ENCODE peak calls at places on chromosomes 7 and 10, in five cellular contexts. One of them, this sample, is unnamed. For H3K27me3, the result is how much of the 10 kb centered on the place peaks cover.

GRCh38 chr7:83040454-83040853 is 122.2 kb downstream of the PCLO start:
- DNase-seq in left ventricle myocardium inferior: no peak
- DNase-seq in uterus: no peak
- DNase-seq in body of pancreas: no peak
- DNase-seq in PC-3: no peak
- DNase-seq in this sample: no peak

GRCh38 chr7:42471573-42472174 is 234.7 kb upstream of the GLI3 start:
- DNase-seq in uterus: no peak
- DNase-seq in PC-3: no peak
- DNase-seq in body of pancreas: no peak
- DNase-seq in left ventricle myocardium inferior: no peak
- DNase-seq in this sample: no peak

GRCh38 chr7:90984692-90985091 is 279.5 kb upstream of the FZD1 start:
- DNase-seq in PC-3: no peak
- DNase-seq in uterus: no peak
- DNase-seq in left ventricle myocardium inferior: no peak
- DNase-seq in body of pancreas: no peak
- DNase-seq in this sample: no peak

GRCh38 chr10:29329420-29329819 is 40.5 kb downstream of the LYZL1 start:
- DNase-seq in PC-3: no peak
- DNase-seq in body of pancreas: no peak
- DNase-seq in uterus: peak
- DNase-seq in left ventricle myocardium inferior: no peak
- DNase-seq in this sample: no peak

GRCh38 chr7:3805151-3805550 is 504.1 kb downstream of the SDK1 start:
- DNase-seq in uterus: no peak
- DNase-seq in left ventricle myocardium inferior: no peak
- DNase-seq in body of pancreas: no peak
- DNase-seq in PC-3: peak
- DNase-seq in this sample: peak

GRCh38 chr7:6831018-6831725 is 5.1 kb upstream of the CCZ1B start:
- DNase-seq in uterus: no peak
- DNase-seq in body of pancreas: no peak
- DNase-seq in PC-3: no peak
- DNase-seq in left ventricle myocardium inferior: no peak
- DNase-seq in this sample: no peak

GRCh38 chr10:68633281-68633680 is 73.1 kb downstream of the TET1 start:
- DNase-seq in body of pancreas: no peak
- DNase-seq in left ventricle myocardium inferior: no peak
- DNase-seq in PC-3: no peak
- DNase-seq in uterus: no peak
- DNase-seq in this sample: no peak

GRCh38 chr10:109647627-109648026 is 275.7 kb downstream of the XPNPEP1 start:
- DNase-seq in PC-3: peak
- DNase-seq in left ventricle myocardium inferior: no peak
- DNase-seq in body of pancreas: no peak
- DNase-seq in uterus: no peak
- DNase-seq in this sample: no peak

GRCh38 chr7:133056370-133057238 is 25.3 kb downstream of the CHCHD3 start:
- DNase-seq in PC-3: no peak
- DNase-seq in body of pancreas: peak
- DNase-seq in uterus: no peak
- DNase-seq in left ventricle myocardium inferior: no peak
- DNase-seq in this sample: no peak

GRCh38 chr7:112898432-112899290 is 108.5 kb upstream of the TMEM168 start:
- DNase-seq in PC-3: peak
- DNase-seq in uterus: no peak
- DNase-seq in body of pancreas: peak
- DNase-seq in left ventricle myocardium inferior: no peak
- DNase-seq in this sample: no peak

GRCh38 chr7:132783824-132784223 is 207.6 kb upstream of the PLXNA4 start:
- DNase-seq in uterus: no peak
- DNase-seq in body of pancreas: no peak
- DNase-seq in left ventricle myocardium inferior: no peak
- DNase-seq in PC-3: peak
- DNase-seq in this sample: peak

GRCh38 chr10:47196691-47197090 is 103.3 kb upstream of the GDF10 start:
- DNase-seq in body of pancreas: no peak
- DNase-seq in left ventricle myocardium inferior: no peak
- DNase-seq in PC-3: no peak
- DNase-seq in uterus: no peak
- DNase-seq in this sample: no peak

GRCh38 chr10:90641731-90642130 is 216.1 kb downstream of the HTR7 start:
- DNase-seq in PC-3: no peak
- DNase-seq in left ventricle myocardium inferior: no peak
- DNase-seq in uterus: no peak
- DNase-seq in body of pancreas: no peak
- DNase-seq in this sample: no peak

GRCh38 chr7:111041577-111041976 is 49.4 kb upstream of the LRRN3 start:
- DNase-seq in body of pancreas: no peak
- DNase-seq in uterus: no peak
- DNase-seq in PC-3: no peak
- DNase-seq in left ventricle myocardium inferior: no peak
- DNase-seq in this sample: no peak

GRCh38 chr10:63636812-63637211 is 115.6 kb downstream of the REEP3 start:
- DNase-seq in body of pancreas: no peak
- DNase-seq in uterus: no peak
- DNase-seq in left ventricle myocardium inferior: no peak
- DNase-seq in PC-3: no peak
- DNase-seq in this sample: no peak

GRCh38 chr7:2152646-2153045 is 80.1 kb downstream of the MAD1L1 start:
- DNase-seq in left ventricle myocardium inferior: no peak
- DNase-seq in uterus: no peak
- DNase-seq in body of pancreas: no peak
- DNase-seq in PC-3: no peak
- DNase-seq in this sample: no peak

GRCh38 chr7:98810166-98810802 is 59.5 kb downstream of the TMEM130 start:
- DNase-seq in left ventricle myocardium inferior: no peak
- DNase-seq in PC-3: no peak
- DNase-seq in body of pancreas: no peak
- DNase-seq in uterus: no peak
- DNase-seq in this sample: peak

GRCh38 chr10:124329368-124329767 is 89.4 kb downstream of the OAT start:
- DNase-seq in body of pancreas: no peak
- DNase-seq in uterus: no peak
- DNase-seq in PC-3: no peak
- DNase-seq in left ventricle myocardium inferior: no peak
- DNase-seq in this sample: no peak

GRCh38 chr7:152674860-152675760 is 831 bp downstream of the XRCC2 start:
- DNase-seq in body of pancreas: no peak
- DNase-seq in left ventricle myocardium inferior: no peak
- DNase-seq in PC-3: peak
- DNase-seq in uterus: no peak
- DNase-seq in this sample: peak

GRCh38 chr10:13162013-13162364 is 631 bp downstream of the MCM10 start:
- DNase-seq in body of pancreas: no peak
- DNase-seq in left ventricle myocardium inferior: no peak
- DNase-seq in PC-3: no peak
- DNase-seq in uterus: no peak
- DNase-seq in this sample: no peak

GRCh38 chr10:32738958-32739357 is 219.1 kb downstream of the ITGB1 start:
- DNase-seq in body of pancreas: no peak
- DNase-seq in left ventricle myocardium inferior: no peak
- DNase-seq in uterus: no peak
- DNase-seq in PC-3: no peak
- DNase-seq in this sample: no peak

GRCh38 chr7:116583653-116584052 is 58.8 kb downstream of the CAV1 start:
- DNase-seq in uterus: no peak
- DNase-seq in PC-3: no peak
- DNase-seq in left ventricle myocardium inferior: no peak
- DNase-seq in body of pancreas: no peak
- DNase-seq in this sample: peak

GRCh38 chr10:91627344-91628102 is 5.3 kb downstream of the PPP1R3C start:
- DNase-seq in left ventricle myocardium inferior: no peak
- DNase-seq in PC-3: no peak
- DNase-seq in body of pancreas: no peak
- DNase-seq in uterus: no peak
- DNase-seq in this sample: no peak

GRCh38 chr10:69345402-69345801 is 67.1 kb downstream of the HK1 start:
- DNase-seq in PC-3: no peak
- DNase-seq in body of pancreas: peak
- DNase-seq in left ventricle myocardium inferior: no peak
- DNase-seq in uterus: no peak
- DNase-seq in this sample: no peak

GRCh38 chr10:127346604-127347003 is 150.2 kb upstream of the INSYN2A start:
- DNase-seq in uterus: no peak
- DNase-seq in body of pancreas: no peak
- DNase-seq in left ventricle myocardium inferior: no peak
- DNase-seq in PC-3: no peak
- DNase-seq in this sample: no peak

GRCh38 chr10:133325761-133326463 is 10.8 kb downstream of the CALY start:
- DNase-seq in body of pancreas: no peak
- DNase-seq in left ventricle myocardium inferior: no peak
- DNase-seq in PC-3: no peak
- DNase-seq in uterus: no peak
- DNase-seq in this sample: no peak
- H3K27me3 ChIP-seq in body of pancreas: under half
- H3K27me3 ChIP-seq in left ventricle myocardium inferior: half or more
- H3K27me3 ChIP-seq in PC-3: under half
- H3K27me3 ChIP-seq in uterus: under half
- H3K27me3 ChIP-seq in this sample: under half

DNA sequence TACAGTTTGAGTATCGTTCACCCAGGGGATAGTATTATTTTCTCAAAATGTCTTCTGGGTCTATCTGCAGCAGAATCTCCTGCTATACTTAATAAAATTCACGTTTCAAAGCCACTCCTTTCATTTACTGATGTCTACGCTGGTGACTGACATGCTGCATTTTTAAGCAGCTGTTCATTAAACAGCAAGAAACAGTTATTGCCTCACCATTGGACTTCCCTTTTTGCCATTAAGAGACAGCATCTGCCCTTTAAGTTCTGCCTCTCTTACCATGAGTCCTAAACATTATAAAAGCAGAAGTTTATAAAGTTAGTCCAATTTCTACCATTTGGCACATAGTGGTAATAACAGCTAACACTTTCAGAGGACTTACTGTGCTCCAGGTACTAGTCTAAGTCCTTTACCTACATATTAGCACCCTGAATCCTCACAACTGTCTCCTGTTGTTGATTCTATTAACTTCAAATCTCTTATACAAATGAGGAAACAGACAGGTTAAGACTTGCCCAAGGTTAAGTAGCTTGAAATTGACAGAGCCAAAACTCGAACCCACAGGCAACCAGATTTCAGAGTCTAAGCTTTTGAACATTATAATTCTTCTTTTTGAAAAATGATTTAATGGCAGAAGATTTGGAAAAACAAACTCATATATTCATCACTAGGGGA is 169.5 kb downstream of the SNX13 start:
- DNase-seq in body of pancreas: no peak
- DNase-seq in left ventricle myocardium inferior: no peak
- DNase-seq in PC-3: no peak
- DNase-seq in uterus: no peak
- DNase-seq in this sample: no peak
- H3K4me3 ChIP-seq in body of pancreas: no peak
- H3K4me3 ChIP-seq in left ventricle myocardium inferior: no peak
- H3K4me3 ChIP-seq in PC-3: no peak
- H3K4me3 ChIP-seq in uterus: no peak
- H3K4me3 ChIP-seq in this sample: no peak

GRCh38 chr7:150978136-150978789 is at the start of gene KCNH2:
- DNase-seq in left ventricle myocardium inferior: peak
- DNase-seq in PC-3: no peak
- DNase-seq in body of pancreas: no peak
- DNase-seq in uterus: peak
- DNase-seq in this sample: no peak
- H3K27me3 ChIP-seq in left ventricle myocardium inferior: half or more
- H3K27me3 ChIP-seq in PC-3: under half
- H3K27me3 ChIP-seq in body of pancreas: under half
- H3K27me3 ChIP-seq in uterus: under half
- H3K27me3 ChIP-seq in this sample: half or more

GRCh38 chr7:93245525-93246432 is 13.6 kb downstream of the VPS50 start:
- DNase-seq in uterus: no peak
- DNase-seq in PC-3: peak
- DNase-seq in body of pancreas: no peak
- DNase-seq in left ventricle myocardium inferior: no peak
- DNase-seq in this sample: no peak

GRCh38 chr7:93249749-93250148 is 17.6 kb downstream of the VPS50 start:
- DNase-seq in PC-3: no peak
- DNase-seq in body of pancreas: no peak
- DNase-seq in left ventricle myocardium inferior: no peak
- DNase-seq in uterus: no peak
- DNase-seq in this sample: no peak
- H3K4me3 ChIP-seq in PC-3: no peak
- H3K4me3 ChIP-seq in body of pancreas: no peak
- H3K4me3 ChIP-seq in left ventricle myocardium inferior: no peak
- H3K4me3 ChIP-seq in uterus: no peak
- H3K4me3 ChIP-seq in this sample: no peak

GRCh38 chr10:97185326-97186058 is at the start of gene SLIT1:
- DNase-seq in PC-3: no peak
- DNase-seq in left ventricle myocardium inferior: no peak
- DNase-seq in body of pancreas: no peak
- DNase-seq in uterus: no peak
- DNase-seq in this sample: no peak

GRCh38 chr10:97186911-97187310 is 1.2 kb upstream of the SLIT1 start:
- DNase-seq in left ventricle myocardium inferior: no peak
- DNase-seq in body of pancreas: no peak
- DNase-seq in uterus: no peak
- DNase-seq in PC-3: no peak
- DNase-seq in this sample: no peak

GRCh38 chr10:97182327-97182990 is 3.3 kb downstream of the SLIT1 start:
- DNase-seq in uterus: no peak
- DNase-seq in body of pancreas: no peak
- DNase-seq in left ventricle myocardium inferior: no peak
- DNase-seq in PC-3: no peak
- DNase-seq in this sample: no peak

GRCh38 chr10:97183314-97183713 is 2.4 kb downstream of the SLIT1 start:
- DNase-seq in left ventricle myocardium inferior: no peak
- DNase-seq in body of pancreas: no peak
- DNase-seq in PC-3: no peak
- DNase-seq in uterus: no peak
- DNase-seq in this sample: no peak

DNA sequence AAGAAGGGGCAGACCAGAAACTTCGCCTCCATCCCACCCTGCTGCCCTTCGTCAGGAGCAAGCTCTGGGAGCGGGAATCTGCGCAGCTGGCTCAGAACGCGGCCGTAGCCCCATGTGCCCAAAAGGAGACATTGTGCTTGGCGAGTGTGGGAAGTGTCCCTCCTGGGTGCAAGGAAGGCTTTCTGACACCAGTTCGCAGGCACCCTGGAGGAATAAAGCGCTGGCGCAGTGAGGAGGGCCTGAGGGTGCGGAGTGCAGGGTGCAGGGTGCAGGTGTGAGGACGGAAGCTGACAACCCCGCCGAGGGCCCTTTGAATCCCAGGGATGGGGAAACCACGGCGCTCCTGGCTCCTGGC is 811 bp downstream of the SLIT1 start:
- DNase-seq in uterus: no peak
- DNase-seq in PC-3: no peak
- DNase-seq in body of pancreas: no peak
- DNase-seq in left ventricle myocardium inferior: no peak
- DNase-seq in this sample: no peak
- H3K27me3 ChIP-seq in uterus: under half
- H3K27me3 ChIP-seq in PC-3: under half
- H3K27me3 ChIP-seq in body of pancreas: under half
- H3K27me3 ChIP-seq in left ventricle myocardium inferior: half or more
- H3K27me3 ChIP-seq in this sample: half or more

GRCh38 chr10:43940898-43941777 is 292.5 kb upstream of the ZNF32 start:
- DNase-seq in PC-3: no peak
- DNase-seq in uterus: no peak
- DNase-seq in body of pancreas: peak
- DNase-seq in left ventricle myocardium inferior: no peak
- DNase-seq in this sample: no peak
- H3K4me3 ChIP-seq in PC-3: no peak
- H3K4me3 ChIP-seq in uterus: no peak
- H3K4me3 ChIP-seq in body of pancreas: no peak
- H3K4me3 ChIP-seq in left ventricle myocardium inferior: no peak
- H3K4me3 ChIP-seq in this sample: no peak

This sample was measured in SJSA1.